ENCODE peak calls at places on chromosomes 7 and 10, in five cellular contexts. X is activated T-cell treated with anti-CD3 and anti-CD28 coated beads, Interleukin-2, amount 50 U/mL, for 24 hours; B is RPMI7951; V is psoas muscle; C is kidney tubule cell. R is an unnamed sample.

GRCh38 chr7:45203947-45204445 is 46.4 kb downstream of the RAMP3 start:
- DNase-seq in X (peak), V (no peak), B (peak), C (no peak), R (no peak)

GRCh38 chr10:103803941-103804340 is 51.4 kb downstream of the SH3PXD2A start:
- DNase-seq in C (no peak), X (no peak), B (no peak), V (no peak), R (no peak)

GRCh38 chr10:132383751-132384181 is 13.2 kb upstream of the PWWP2B start:
- DNase-seq in X (no peak), C (no peak), B (no peak), V (peak), R (no peak)

GRCh38 chr7:133795061-133795460 is 332.1 kb upstream of the LRGUK start:
- DNase-seq in X (no peak), C (no peak), B (no peak), V (no peak), R (no peak)

GRCh38 chr7:2894118-2894940 is 50.2 kb upstream of the GNA12 start:
- DNase-seq in B (no peak), X (peak), C (no peak), V (no peak), R (no peak)

GRCh38 chr7:107372298-107372697 is 97.6 kb upstream of the GPR22 start:
- DNase-seq in C (no peak), B (peak), X (no peak), V (no peak), R (no peak)

GRCh38 chr7:102286237-102287081 is at the start of gene SH2B2:
- DNase-seq in B (peak), C (peak), V (peak), X (peak), R (no peak)

GRCh38 chr10:119409906-119410305 is 132.6 kb downstream of the RGS10 start:
- DNase-seq in V (peak), C (no peak), B (no peak), X (no peak), R (no peak)

GRCh38 chr7:16422100-16422430 is 727 bp upstream of the CRPPA start:
- DNase-seq in B (peak), X (no peak), V (no peak), C (no peak), R (no peak)

GRCh38 chr10:118753331-118753730 is 1.4 kb downstream of the CACUL1 start:
- DNase-seq in B (peak), C (peak), X (no peak), V (no peak), R (no peak)

GRCh38 chr7:7524121-7524520 is 11.6 kb downstream of the COL28A1 start:
- DNase-seq in X (no peak), V (no peak), C (no peak), B (no peak), R (no peak)